ENCODE peak calls at places on chromosomes 1 and 21, in eight cellular contexts. I, E, D, F, K, X, Z and L are unnamed samples.

GRCh38 chr1:243474906-243475305 is 219.1 kb downstream of the SDCCAG8 start:
- DNase-seq in Z (no peak), K (no peak), I (no peak), X (no peak), E (no peak), F (no peak), D (no peak), L (no peak)

GRCh38 chr1:162632234-162632666 is at the start of gene DDR2:
- DNase-seq in I (peak; percentile 57), F (no peak), D (no peak), Z (no peak), K (peak; percentile 59), E (peak; percentile 92), X (no peak), L (no peak)

GRCh38 chr1:166952002-166952746 is 23.2 kb downstream of the ILDR2 start:
- DNase-seq in E (no peak), K (no peak), D (no peak), F (no peak), I (no peak), Z (no peak), X (no peak), L (no peak)

GRCh38 chr1:165560834-165561233 is 17.0 kb downstream of the LRRC52 start:
- DNase-seq in I (no peak), Z (no peak), D (no peak), K (no peak), X (no peak), E (no peak), F (no peak), L (no peak)

GRCh38 chr1:8142955-8143629 is 117.0 kb upstream of the ERRFI1 start:
- DNase-seq in X (no peak), Z (no peak), E (no peak), K (no peak), I (no peak), F (no peak), D (no peak), L (no peak)

GRCh38 chr1:181086926-181087325 is 1.6 kb upstream of the IER5 start:
- DNase-seq in Z (no peak), F (no peak), K (no peak), D (no peak), I (no peak), E (no peak), X (peak; percentile 73), L (no peak)

GRCh38 chr1:156430305-156430704 is 61.3 kb downstream of the RHBG start:
- DNase-seq in I (no peak), X (no peak), D (no peak), K (no peak), Z (no peak), F (no peak), E (no peak), L (no peak)

GRCh38 chr1:170520601-170521000 is 11.4 kb upstream of the GORAB start:
- DNase-seq in D (no peak), E (no peak), Z (no peak), I (no peak), X (no peak), K (no peak), F (no peak), L (no peak)

GRCh38 chr1:2878591-2878990 is 77.1 kb upstream of the TTC34 start:
- DNase-seq in E (no peak), Z (no peak), I (no peak), D (no peak), K (no peak), X (no peak), F (no peak), L (no peak)

GRCh38 chr1:43172532-43172972 is 422 bp downstream of the CFAP57 start:
- DNase-seq in X (peak; percentile 84), D (peak; percentile 86), F (peak; percentile 87), E (peak; percentile 78), K (peak; percentile 85), I (peak; percentile 91), Z (peak; percentile 87), L (peak; percentile 88)

GRCh38 chr1:188228623-188229022 is 1399.9 kb downstream of the PLA2G4A start:
- DNase-seq in F (no peak), Z (no peak), D (no peak), I (no peak), X (no peak), K (no peak), E (no peak), L (no peak)

GRCh38 chr1:56286506-56286905 is 292.9 kb downstream of the PLPP3 start:
- DNase-seq in K (no peak), F (no peak), I (no peak), E (no peak), X (no peak), D (no peak), Z (no peak), L (no peak)

GRCh38 chr21:45167796-45168222 is 93.4 kb downstream of the ADARB1 start:
- DNase-seq in K (no peak), D (no peak), I (no peak), X (no peak), E (no peak), Z (no peak), F (no peak), L (no peak)

GRCh38 chr1:237235080-237235479 is 193.1 kb downstream of the RYR2 start:
- DNase-seq in X (no peak), Z (no peak), E (no peak), I (no peak), K (no peak), D (no peak), F (no peak), L (no peak)

GRCh38 chr1:39666772-39667171 is 5.1 kb downstream of the NT5C1A start:
- DNase-seq in D (no peak), X (no peak), K (no peak), Z (no peak), E (no peak), F (no peak), I (no peak), L (no peak)

GRCh38 chr1:235009561-235010306 is 118.9 kb downstream of the TOMM20 start:
- DNase-seq in F (no peak), K (no peak), E (no peak), D (no peak), X (no peak), Z (no peak), I (no peak), L (no peak)
- H3K4me1 ChIP-seq in F (no peaks in the 10 kb centered on the region), K (no peaks in the 10 kb centered on the region), E (peaks cover 6% of the 10 kb centered on the region), D (no peaks in the 10 kb centered on the region), X (peaks cover 18% of the 10 kb centered on the region), Z (no peaks in the 10 kb centered on the region), I (no peaks in the 10 kb centered on the region), L (no peaks in the 10 kb centered on the region)

GRCh38 chr1:25622526-25622925 is 5.9 kb downstream of the MAN1C1 start:
- DNase-seq in X (no peak), E (no peak), F (no peak), I (no peak), D (no peak), Z (no peak), K (no peak), L (no peak)

GRCh38 chr1:25624155-25624554 is 7.6 kb downstream of the MAN1C1 start:
- DNase-seq in F (no peak), X (no peak), K (no peak), Z (no peak), E (no peak), I (no peak), D (no peak), L (no peak)

GRCh38 chr1:25621876-25622275 is 5.3 kb downstream of the MAN1C1 start:
- DNase-seq in X (no peak), E (no peak), D (no peak), K (no peak), F (no peak), Z (no peak), I (no peak), L (no peak)

GRCh38 chr1:25623731-25624130 is 7.1 kb downstream of the MAN1C1 start:
- DNase-seq in D (no peak), K (no peak), E (no peak), X (no peak), F (no peak), I (no peak), Z (no peak), L (no peak)

GRCh38 chr1:25623007-25623406 is 6.4 kb downstream of the MAN1C1 start:
- DNase-seq in Z (no peak), K (no peak), X (no peak), E (no peak), I (no peak), D (no peak), F (no peak), L (no peak)
- TF ChIP-seq CTCF in Z (no peak), K (no peak), X (no peak), E (no peak), I (no peak), D (no peak), F (no peak), L (no peak)

GRCh38 chr1:209208648-209209047 is 374.9 kb upstream of the CAMK1G start:
- DNase-seq in D (no peak), I (no peak), K (no peak), E (no peak), Z (no peak), X (no peak), F (no peak), L (no peak)

GRCh38 chr1:209207701-209208286 is 375.7 kb upstream of the CAMK1G start:
- DNase-seq in I (peak; percentile 47), E (peak; percentile 43), X (peak; percentile 45), F (peak; percentile 73), K (peak; percentile 59), D (no peak), Z (peak; percentile 59), L (peak; percentile 59)

GRCh38 chr1:209202826-209203439 is 380.6 kb upstream of the CAMK1G start:
- DNase-seq in X (peak; percentile 71), D (no peak), E (no peak), I (no peak), K (no peak), F (no peak), Z (peak; percentile 40), L (no peak)

GRCh38 chr1:209205039-209205438 is 378.5 kb upstream of the CAMK1G start:
- DNase-seq in E (no peak), Z (no peak), D (no peak), I (no peak), X (no peak), F (no peak), K (no peak), L (no peak)

GRCh38 chr1:209207126-209207700 is 376.3 kb upstream of the CAMK1G start:
- DNase-seq in E (no peak), X (no peak), D (no peak), Z (no peak), K (no peak), I (no peak), F (no peak), L (no peak)
- H3K4me3 ChIP-seq in E (no peak overlapping the region), X (no peak overlapping the region), D (peak overlapping the region; percentile 13), Z (no peak overlapping the region), K (no peak overlapping the region), I (no peak overlapping the region), F (no peak overlapping the region), L (peak overlapping the region; percentile 6)

GRCh38 chr1:158014702-158015320 is 21.4 kb downstream of the KIRREL1 start:
- DNase-seq in E (no peak), F (no peak), X (no peak), D (no peak), Z (no peak), K (no peak), I (no peak), L (no peak)

GRCh38 chr1:158013840-158014520 is 20.5 kb downstream of the KIRREL1 start:
- DNase-seq in X (no peak), D (no peak), E (peak; percentile 44), F (no peak), K (no peak), I (no peak), Z (no peak), L (no peak)

GRCh38 chr1:158017800-158018595 is 24.6 kb downstream of the KIRREL1 start:
- DNase-seq in I (no peak), X (no peak), D (no peak), E (no peak), F (no peak), Z (no peak), K (no peak), L (no peak)

GRCh38 chr1:158019177-158019868 is 25.9 kb downstream of the KIRREL1 start:
- DNase-seq in D (no peak), Z (peak; percentile 73), F (no peak), X (peak; percentile 87), I (no peak), K (peak; percentile 56), E (peak; percentile 62), L (no peak)

GRCh38 chr1:158016651-158017335 is 23.3 kb downstream of the KIRREL1 start:
- DNase-seq in I (no peak), K (no peak), F (no peak), D (no peak), X (peak; percentile 66), Z (no peak), E (no peak), L (no peak)
- H3K4me1 ChIP-seq in I (peaks cover 7% of the 10 kb centered on the region), K (peaks cover 38% of the 10 kb centered on the region), F (peaks cover 11% of the 10 kb centered on the region), D (peaks cover 29% of the 10 kb centered on the region), X (peaks cover 97% of the 10 kb centered on the region), Z (peaks cover 59% of the 10 kb centered on the region), E (peaks cover 69% of the 10 kb centered on the region), L (no peaks in the 10 kb centered on the region)